ENCODE peak calls at places on chromosomes 1 and 21, in seven cellular contexts. I is neuronal stem cell, C is IMR-90, R is mesenchymal stem cell, Z is H1, N is H9, K is trophoblast cell. Q is an unnamed sample.

GRCh38 chr1:54221867-54222484 is 22.0 kb downstream of the MRPL37 start:
- DNase-seq in I (no peak), C (no peak), R (no peak), Z (no peak), N (no peak), K (no peak), Q (no peak)

GRCh38 chr1:39683591-39684312 is 7.5 kb downstream of the HPCAL4 start:
- DNase-seq in I (no peak), C (no peak), R (no peak), Z (no peak), N (peak), K (no peak), Q (no peak)

GRCh38 chr1:9425859-9426258 is 113.4 kb upstream of the SLC25A33 start:
- DNase-seq in I (no peak), C (no peak), R (no peak), Z (no peak), N (no peak), K (no peak), Q (no peak)

GRCh38 chr1:200154069-200154767 is 126.7 kb downstream of the NR5A2 start:
- DNase-seq in I (no peak), C (peak), R (peak), Z (no peak), N (no peak), K (no peak), Q (peak)

GRCh38 chr1:193700710-193701355 is 514.4 kb upstream of the B3GALT2 start:
- DNase-seq in I (no peak), C (peak), R (peak), Z (no peak), N (no peak), K (no peak), Q (peak)

GRCh38 chr1:53069265-53069662 is 7.3 kb downstream of the PODN start:
- DNase-seq in I (no peak), C (no peak), R (no peak), Z (no peak), N (no peak), K (no peak), Q (no peak)

GRCh38 chr21:29145837-29146453 is 15.5 kb downstream of the MAP3K7CL start:
- DNase-seq in I (no peak), C (no peak), R (peak), Z (no peak), N (no peak), K (no peak), Q (no peak)

GRCh38 chr1:25744636-25745425 is 55.2 kb upstream of the SELENON start:
- DNase-seq in I (no peak), C (no peak), R (no peak), Z (no peak), N (no peak), K (no peak), Q (no peak)

GRCh38 chr1:51313268-51313852 is 17.0 kb downstream of the TTC39A start:
- DNase-seq in I (no peak), C (no peak), R (no peak), Z (no peak), N (peak), K (no peak), Q (peak)

GRCh38 chr1:28456078-28456477 is 49.8 kb upstream of the RCC1 start:
- DNase-seq in I (no peak), C (peak), R (peak), Z (no peak), N (no peak), K (peak), Q (peak)

GRCh38 chr1:213244664-213245091 is 193.6 kb downstream of the RPS6KC1 start:
- DNase-seq in I (peak), C (peak), R (peak), Z (no peak), N (no peak), K (peak), Q (peak)

GRCh38 chr1:12709696-12710095 is 6.2 kb upstream of the AADACL3 start:
- DNase-seq in I (no peak), C (no peak), R (no peak), Z (no peak), N (no peak), K (no peak), Q (no peak)

GRCh38 chr1:66944330-66945274 is 19.8 kb downstream of the MIER1 start:
- DNase-seq in I (no peak), C (peak), R (peak), Z (no peak), N (no peak), K (peak), Q (peak)

GRCh38 chr21:44723177-44724131 is 12.1 kb upstream of the TSPEAR start:
- DNase-seq in I (no peak), C (no peak), R (no peak), Z (no peak), N (peak), K (no peak), Q (peak)

GRCh38 chr1:38114231-38114630 is 67.6 kb upstream of the POU3F1 start:
- DNase-seq in I (no peak), C (no peak), R (no peak), Z (no peak), N (no peak), K (no peak), Q (no peak)

GRCh38 chr1:201518105-201518504 is 11.2 kb upstream of the CSRP1 start:
- DNase-seq in I (no peak), C (no peak), R (no peak), Z (no peak), N (no peak), K (peak), Q (no peak)

GRCh38 chr1:1626207-1627141 is 5.5 kb upstream of the MMP23B start:
- DNase-seq in I (no peak), C (no peak), R (no peak), Z (no peak), N (peak), K (no peak), Q (no peak)

GRCh38 chr1:41981796-41982195 is 63.1 kb upstream of the HIVEP3 start:
- DNase-seq in I (no peak), C (no peak), R (no peak), Z (no peak), N (no peak), K (no peak), Q (no peak)

DNA sequence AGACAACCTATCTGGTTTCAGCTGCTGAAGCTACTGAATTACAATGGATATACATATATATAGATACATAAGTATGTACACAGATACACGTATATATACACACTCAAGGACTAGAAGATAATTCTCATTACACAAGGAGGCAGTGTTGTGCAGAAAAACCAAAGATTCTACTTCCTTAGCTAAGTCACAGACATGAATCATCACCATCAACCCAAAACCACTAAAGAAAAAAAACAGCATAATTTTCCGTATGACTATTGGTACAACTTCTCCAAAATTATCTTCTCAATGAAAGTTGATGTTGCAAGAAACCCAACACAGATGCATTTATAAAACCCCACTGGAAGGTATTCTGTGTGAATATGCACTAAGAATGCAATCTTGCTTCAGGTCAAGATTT is 36.8 kb upstream of the RPF1 start:
- DNase-seq in I (no peak), C (peak), R (peak), Z (no peak), N (no peak), K (peak), Q (peak)
- H3K23ac ChIP-seq in I (no peak), C (no peak), R (no peak), Z (no peak), N (no peak), K (no peak), Q (no peak)

GRCh38 chr1:229907884-229908633 is 159.0 kb upstream of the GALNT2 start:
- DNase-seq in I (no peak), C (no peak), R (no peak), Z (no peak), N (no peak), K (no peak), Q (no peak)

DNA sequence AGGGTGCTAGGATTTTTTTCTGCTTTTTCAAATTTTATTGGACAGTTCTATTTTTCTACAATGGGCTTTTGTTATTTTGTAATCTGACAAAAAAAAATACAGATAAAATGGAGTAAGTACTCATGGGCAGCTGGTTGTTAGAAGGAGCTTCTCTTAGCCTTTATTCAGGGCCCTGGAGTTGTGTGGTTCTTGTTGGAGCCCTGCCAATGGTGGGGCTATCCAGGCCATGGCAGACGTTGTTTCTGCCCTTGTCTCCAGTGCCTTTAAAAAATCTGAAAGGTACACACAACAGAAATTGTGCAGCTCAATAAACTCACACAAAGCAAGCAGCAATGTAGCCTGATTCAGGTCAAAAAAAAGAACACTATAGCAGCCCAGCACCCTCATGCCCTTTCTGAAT is 153.5 kb upstream of the GALNT2 start:
- DNase-seq in I (no peak), C (no peak), R (no peak), Z (no peak), N (no peak), K (no peak), Q (no peak)
- H3K23ac ChIP-seq in I (no peak), C (no peak), R (no peak), Z (no peak), N (no peak), K (no peak), Q (no peak)

GRCh38 chr1:111776397-111776796 is 20.7 kb downstream of the DDX20 start:
- DNase-seq in I (no peak), C (peak), R (no peak), Z (no peak), N (no peak), K (no peak), Q (peak)
- H3K23ac ChIP-seq in I (no peak), C (peak), R (no peak), Z (no peak), N (no peak), K (no peak), Q (no peak)

DNA sequence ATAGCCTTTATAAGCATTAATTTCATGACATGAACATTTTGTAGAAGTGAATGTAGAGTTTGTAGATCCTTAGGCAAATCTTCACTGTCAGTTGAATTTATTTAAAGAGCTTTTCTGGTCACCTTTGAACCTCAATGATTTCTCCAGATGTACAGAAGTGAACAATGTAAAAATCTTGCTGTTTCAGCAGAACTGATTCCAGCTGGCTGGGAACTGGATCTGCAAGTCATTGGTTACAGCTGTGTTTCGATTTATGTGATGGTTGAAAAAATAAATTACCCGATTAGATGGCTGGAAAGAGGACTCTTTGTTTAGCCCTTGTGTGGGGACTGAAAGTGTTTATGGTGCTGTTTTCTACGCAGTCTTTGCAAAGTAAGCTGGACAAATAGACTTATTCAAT is 849.8 kb downstream of the USP25 start:
- DNase-seq in I (no peak), C (peak), R (peak), Z (no peak), N (no peak), K (no peak), Q (no peak)
- H3K23ac ChIP-seq in I (no peak), C (no peak), R (no peak), Z (no peak), N (no peak), K (no peak), Q (no peak)

DNA sequence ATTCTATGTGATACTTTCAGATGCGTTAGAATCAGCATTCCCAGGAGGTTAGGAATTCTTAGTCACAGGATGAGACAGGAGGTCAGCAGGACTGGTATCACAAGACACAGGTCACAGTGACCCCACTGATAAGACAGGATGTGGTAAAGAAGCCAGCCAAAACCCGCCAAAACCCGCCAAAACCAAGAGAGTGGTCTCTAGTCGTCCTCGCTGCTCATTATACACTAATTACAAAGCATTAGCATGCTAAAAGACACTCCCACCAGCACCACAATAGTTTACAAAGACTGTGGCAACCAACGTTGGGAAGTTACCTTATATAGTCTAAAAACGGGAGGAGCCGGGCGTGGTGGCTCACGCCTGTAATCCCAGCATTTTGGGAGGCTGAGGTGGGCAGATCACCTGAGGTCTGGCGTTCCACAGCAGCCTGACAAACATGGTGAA is 13.9 kb upstream of the ACTA1 start:
- DNase-seq in I (no peak), C (no peak), R (no peak), Z (no peak), N (no peak), K (no peak), Q (peak)
- H3K23ac ChIP-seq in I (no peak), C (no peak), R (no peak), Z (no peak), N (no peak), K (no peak), Q (no peak)

DNA sequence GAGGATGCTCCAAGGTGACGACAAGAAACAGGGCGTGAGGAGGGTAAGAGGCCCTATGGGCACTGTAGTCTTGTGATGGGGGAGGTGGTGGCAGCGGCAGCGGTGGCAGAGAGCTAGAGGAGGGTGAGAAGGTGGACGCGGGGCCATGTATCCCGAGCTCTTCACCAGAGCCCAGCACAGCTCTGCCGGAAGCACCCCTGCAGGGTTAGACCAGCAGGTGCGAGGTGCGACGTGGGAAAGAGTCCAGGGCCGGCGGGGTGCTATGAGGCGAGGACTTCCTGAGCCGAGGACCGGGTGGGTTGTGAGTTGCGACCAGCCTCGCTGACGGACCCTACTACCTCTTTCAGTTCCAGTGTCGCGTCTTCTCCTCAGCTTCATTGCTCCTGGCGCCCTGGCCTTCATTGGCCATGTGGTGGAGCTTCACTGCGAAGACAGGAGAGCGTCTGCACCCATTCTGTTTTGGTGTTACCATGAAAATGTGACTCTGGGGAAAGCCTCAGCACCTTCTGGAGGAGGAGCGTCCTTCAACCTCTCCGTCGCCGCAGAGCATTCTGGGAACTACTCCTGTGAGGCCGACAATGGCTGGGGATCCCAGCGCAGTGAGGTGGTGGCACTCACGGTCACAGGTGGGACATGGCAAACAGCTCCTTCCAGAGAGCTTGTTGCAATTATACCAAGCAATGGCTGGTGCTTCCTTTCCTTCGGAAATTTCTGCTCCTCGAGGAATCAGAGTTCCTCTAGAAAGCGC is 67.9 kb upstream of the KIRREL1 start:
- DNase-seq in I (no peak), C (no peak), R (no peak), Z (no peak), N (no peak), K (no peak), Q (no peak)
- H3K23ac ChIP-seq in I (peak), C (no peak), R (no peak), Z (no peak), N (no peak), K (no peak), Q (no peak)

Q was measured in mesendoderm.